ENCODE peak calls at places on chromosome 14, in five cellular contexts. I is CD4-positive, CD25-positive, alpha-beta regulatory T cell; D is thyroid gland; W is adrenal gland; C is CD8-positive, alpha-beta T cell. B is an unnamed sample. For H3K4me1, the result is how much of the 10 kb centered on the place peaks cover.

GRCh38 chr14:37172024-37172869 is at the start of gene SLC25A21:
- DNase-seq in W (peak), I (no peak), D (peak), C (no peak), B (no peak)

GRCh38 chr14:39015964-39016577 is 87.0 kb downstream of the SEC23A start:
- DNase-seq in C (no peak), I (no peak), D (no peak), W (no peak), B (no peak)

GRCh38 chr14:72049462-72049861 is 117.2 kb downstream of the RGS6 start:
- DNase-seq in C (no peak), W (no peak), D (no peak), I (peak), B (no peak)

GRCh38 chr14:104680806-104681688 is 8.4 kb upstream of the INF2 start:
- DNase-seq in D (no peak), W (peak), C (no peak), I (no peak), B (no peak)

GRCh38 chr14:90049390-90049789 is 12.4 kb upstream of the KCNK13 start:
- DNase-seq in I (no peak), C (no peak), D (no peak), W (no peak), B (no peak)

GRCh38 chr14:90239139-90239538 is 17.2 kb upstream of the PSMC1 start:
- DNase-seq in D (no peak), I (peak), W (no peak), C (no peak), B (no peak)

GRCh38 chr14:102601378-102601925 is 9.0 kb downstream of the RCOR1 start:
- DNase-seq in D (no peak), C (no peak), W (no peak), I (no peak), B (no peak)

GRCh38 chr14:104371031-104371430 is 208.5 kb upstream of the C14orf180 start:
- DNase-seq in D (no peak), W (no peak), C (no peak), I (no peak), B (no peak)

GRCh38 chr14:24279301-24280186 is 8.1 kb upstream of the RABGGTA start:
- DNase-seq in D (no peak), I (peak), C (peak), W (peak), B (no peak)

GRCh38 chr14:21206753-21207684 is 51.2 kb upstream of the OR5AU1 start:
- DNase-seq in I (no peak), W (no peak), C (no peak), D (no peak), B (no peak)

GRCh38 chr14:81682134-81682533 is 148.5 kb upstream of the SEL1L start:
- DNase-seq in C (no peak), D (no peak), W (no peak), I (no peak), B (no peak)

GRCh38 chr14:64801800-64802199 is 77.9 kb downstream of the SPTB start:
- DNase-seq in W (peak), C (no peak), I (peak), D (no peak), B (no peak)

GRCh38 chr14:35435177-35435576 is 30.6 kb upstream of the NFKBIA start:
- DNase-seq in C (no peak), I (no peak), D (no peak), W (no peak), B (no peak)

GRCh38 chr14:55451398-55451797 is 11.0 kb upstream of the TBPL2 start:
- DNase-seq in I (no peak), C (no peak), W (no peak), D (no peak), B (no peak)

GRCh38 chr14:104967414-104968152 is 10.6 kb downstream of the AHNAK2 start:
- DNase-seq in I (no peak), W (no peak), D (peak), C (no peak), B (no peak)

GRCh38 chr14:56216631-56217379 is 98.6 kb downstream of the PELI2 start:
- DNase-seq in W (peak), I (no peak), C (peak), D (peak), B (no peak)

GRCh38 chr14:101475468-101476257 is 85.6 kb upstream of the DIO3 start:
- DNase-seq in W (peak), D (no peak), I (no peak), C (no peak), B (no peak)

GRCh38 chr14:98984719-98985041 is 287.3 kb downstream of the BCL11B start:
- DNase-seq in I (peak), W (no peak), C (peak), D (peak), B (peak)

GRCh38 chr14:66085662-66086061 is 400.5 kb upstream of the CCDC196 start:
- DNase-seq in I (no peak), D (no peak), W (no peak), C (no peak), B (no peak)

GRCh38 chr14:39488600-39488999 is 56.4 kb upstream of the FBXO33 start:
- DNase-seq in C (no peak), I (no peak), W (no peak), D (no peak), B (no peak)

GRCh38 chr14:96519970-96520369 is 17.8 kb downstream of the PAPOLA start:
- DNase-seq in D (no peak), W (no peak), C (no peak), I (no peak), B (no peak)

GRCh38 chr14:67508973-67509372 is 20.5 kb upstream of the TMEM229B start:
- DNase-seq in I (no peak), C (no peak), D (no peak), W (no peak), B (no peak)

GRCh38 chr14:89351364-89351957 is 65.6 kb downstream of the FOXN3 start:
- DNase-seq in W (no peak), I (peak), D (no peak), C (peak), B (no peak)

GRCh38 chr14:92780444-92780843 is 13.7 kb upstream of the GOLGA5 start:
- DNase-seq in W (no peak), I (peak), D (no peak), C (no peak), B (no peak)

GRCh38 chr14:70086685-70087379 is 101.9 kb downstream of the SLC8A3 start:
- DNase-seq in I (peak), D (peak), C (no peak), W (peak), B (no peak)

GRCh38 chr14:21455592-21455911 is 371 bp downstream of the CHD8 start:
- DNase-seq in I (no peak), D (no peak), C (no peak), W (no peak), B (no peak)

GRCh38 chr14:96648506-96649326 is 146.5 kb downstream of the PAPOLA start:
- DNase-seq in W (no peak), C (no peak), D (no peak), I (no peak), B (no peak)

GRCh38 chr14:31271648-31272047 is 64.1 kb upstream of the HECTD1 start:
- DNase-seq in D (no peak), C (no peak), W (no peak), I (no peak), B (no peak)

GRCh38 chr14:44449694-44450093 is 57.4 kb downstream of the FSCB start:
- DNase-seq in W (no peak), I (no peak), C (no peak), D (no peak), B (no peak)

GRCh38 chr14:55739967-55740707 is 160.1 kb downstream of the KTN1 start:
- DNase-seq in I (no peak), D (peak), W (no peak), C (no peak), B (no peak)

GRCh38 chr14:104604461-104605449 is at the start of gene TMEM179:
- DNase-seq in I (no peak), C (no peak), D (peak), W (no peak), B (no peak)

GRCh38 chr14:92646952-92647461 is 101.4 kb downstream of the LGMN start:
- DNase-seq in W (no peak), I (no peak), D (no peak), C (no peak), B (no peak)

GRCh38 chr14:102986810-102987579 is 64.5 kb downstream of the AMN start:
- DNase-seq in W (no peak), I (no peak), D (no peak), C (no peak), B (no peak)

GRCh38 chr14:76834296-76834695 is 8.1 kb downstream of the LRRC74A start:
- DNase-seq in D (no peak), I (no peak), C (no peak), W (no peak), B (no peak)
- H3K4me1 ChIP-seq in D (under half), I (under half), C (under half), W (under half), B (under half)

DNA sequence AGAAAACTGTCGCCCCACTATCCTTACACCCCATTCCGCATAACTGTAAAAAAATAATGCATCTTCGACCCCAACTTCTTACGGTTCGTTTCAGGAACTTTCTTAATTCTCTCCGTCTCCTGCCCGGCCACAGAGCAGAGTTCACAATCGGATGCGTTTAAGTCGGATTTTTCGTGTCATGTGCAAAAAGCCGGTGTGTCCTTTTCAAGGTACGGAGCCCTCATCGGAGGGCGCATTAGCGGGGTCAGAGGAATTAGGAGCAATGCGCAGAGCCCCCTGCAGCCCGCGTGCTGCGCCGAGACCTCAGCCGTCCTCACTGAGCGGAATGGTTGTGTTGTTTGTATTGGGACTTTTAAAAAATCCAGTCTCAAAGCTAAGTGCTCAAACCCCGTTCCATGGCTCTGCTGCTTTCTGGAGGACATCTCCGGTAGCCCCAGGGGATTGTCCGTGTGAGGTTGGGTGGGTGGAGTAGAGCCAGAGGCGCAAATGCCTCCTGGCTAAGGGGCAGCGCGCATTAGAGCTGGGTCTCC is 3.8 kb upstream of the GSC start:
- DNase-seq in W (no peak), D (no peak), C (no peak), I (no peak), B (no peak)
- H3K4me3 ChIP-seq in W (no peak), D (no peak), C (no peak), I (no peak), B (no peak)

GRCh38 chr14:74289801-74290200 is 12.9 kb downstream of the ABCD4 start:
- DNase-seq in C (no peak), D (no peak), W (no peak), I (no peak), B (no peak)
- H3K4me1 ChIP-seq in C (under half), D (under half), W (under half), I (under half), B (under half)

GRCh38 chr14:68609012-68609411 is 183.9 kb downstream of the ZFP36L1 start:
- DNase-seq in I (no peak), D (no peak), W (no peak), C (no peak), B (no peak)
- H3K4me3 ChIP-seq in I (no peak), D (no peak), W (no peak), C (no peak), B (no peak)

GRCh38 chr14:75542585-75543091 is 20.4 kb downstream of the BATF start:
- DNase-seq in I (peak), W (peak), D (peak), C (peak), B (peak)
- H3K4me1 ChIP-seq in I (half or more), W (under half), D (under half), C (under half), B (half or more)

DNA sequence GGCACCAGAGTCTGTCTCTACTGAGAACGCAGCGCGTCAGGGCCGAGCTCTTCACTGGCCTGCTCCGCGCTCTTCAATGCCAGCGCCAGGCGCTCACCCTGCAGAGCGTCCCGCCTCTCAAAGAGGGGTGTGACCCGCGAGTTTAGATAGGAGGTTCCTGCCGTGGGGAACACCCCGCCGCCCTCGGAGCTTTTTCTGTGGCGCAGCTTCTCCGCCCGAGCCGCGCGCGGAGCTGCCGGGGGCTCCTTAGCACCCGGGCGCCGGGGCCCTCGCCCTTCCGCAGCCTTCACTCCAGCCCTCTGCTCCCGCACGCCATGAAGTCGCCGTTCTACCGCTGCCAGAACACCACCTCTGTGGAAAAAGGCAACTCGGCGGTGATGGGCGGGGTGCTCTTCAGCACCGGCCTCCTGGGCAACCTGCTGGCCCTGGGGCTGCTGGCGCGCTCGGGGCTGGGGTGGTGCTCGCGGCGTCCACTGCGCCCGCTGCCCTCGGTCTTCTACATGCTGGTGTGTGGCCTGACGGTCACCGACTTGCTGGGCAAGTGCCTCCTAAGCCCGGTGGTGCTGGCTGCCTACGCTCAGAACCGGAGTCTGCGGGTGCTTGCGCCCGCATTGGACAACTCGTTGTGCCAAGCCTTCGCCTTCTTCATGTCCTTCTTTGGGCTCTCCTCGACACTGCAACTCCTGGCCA is at the start of gene PTGDR:
- DNase-seq in C (peak), D (no peak), I (peak), W (no peak), B (peak)
- H3K4me3 ChIP-seq in C (peak), D (no peak), I (no peak), W (peak), B (peak)

DNA sequence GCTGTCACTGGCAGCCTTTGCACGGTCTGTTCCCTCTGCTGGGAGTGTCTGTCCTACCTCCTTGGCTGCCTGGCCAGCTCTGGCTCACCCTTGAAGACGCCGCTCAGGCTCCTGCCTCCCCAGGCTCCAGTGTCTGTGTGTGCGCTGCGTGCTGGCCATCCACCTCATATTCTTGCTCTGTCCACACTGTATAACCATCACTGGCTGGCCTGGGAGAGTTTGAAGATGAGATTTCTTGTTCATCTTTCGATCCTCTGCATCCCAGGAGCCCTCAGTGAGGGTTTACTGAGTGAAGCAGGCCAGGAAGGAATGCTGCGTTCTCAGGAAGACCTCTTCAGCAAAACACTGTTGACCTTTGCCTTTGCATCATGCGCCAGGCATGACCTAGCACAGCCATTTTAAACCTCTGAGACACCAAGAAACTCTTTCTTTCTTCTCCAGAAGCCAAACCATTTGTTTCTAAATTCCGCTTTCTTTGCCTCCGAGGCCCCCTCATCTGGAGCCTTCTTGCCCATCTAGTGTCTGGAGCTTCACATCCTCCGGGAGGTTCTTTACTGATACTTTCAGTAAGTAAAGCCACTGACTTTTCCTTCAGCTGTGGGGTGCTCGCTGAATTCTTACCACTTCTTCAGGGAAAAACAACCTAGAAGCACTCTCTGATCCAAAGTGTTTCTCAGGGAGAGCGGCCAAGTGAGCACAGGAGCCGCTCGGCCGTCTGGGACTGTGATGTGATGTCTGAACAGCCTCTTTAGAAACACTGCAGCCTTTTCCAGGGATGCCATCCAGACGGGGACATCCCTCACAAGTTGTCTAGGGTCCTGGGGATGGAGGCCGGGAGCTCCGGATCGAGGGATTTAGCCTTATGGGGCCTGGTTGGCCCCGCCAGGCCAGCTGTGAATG is 160.9 kb downstream of the ZFP36L1 start:
- DNase-seq in W (no peak), C (no peak), I (no peak), D (peak), B (no peak)
- H3K4me1 ChIP-seq in W (under half), C (under half), I (under half), D (half or more), B (under half)

GRCh38 chr14:23240661-23241060 is 2.9 kb downstream of the RNF212B start:
- DNase-seq in W (no peak), I (no peak), D (no peak), C (no peak), B (no peak)

GRCh38 chr14:23242076-23242475 is 4.3 kb downstream of the RNF212B start:
- DNase-seq in W (no peak), C (no peak), D (no peak), I (no peak), B (no peak)

DNA sequence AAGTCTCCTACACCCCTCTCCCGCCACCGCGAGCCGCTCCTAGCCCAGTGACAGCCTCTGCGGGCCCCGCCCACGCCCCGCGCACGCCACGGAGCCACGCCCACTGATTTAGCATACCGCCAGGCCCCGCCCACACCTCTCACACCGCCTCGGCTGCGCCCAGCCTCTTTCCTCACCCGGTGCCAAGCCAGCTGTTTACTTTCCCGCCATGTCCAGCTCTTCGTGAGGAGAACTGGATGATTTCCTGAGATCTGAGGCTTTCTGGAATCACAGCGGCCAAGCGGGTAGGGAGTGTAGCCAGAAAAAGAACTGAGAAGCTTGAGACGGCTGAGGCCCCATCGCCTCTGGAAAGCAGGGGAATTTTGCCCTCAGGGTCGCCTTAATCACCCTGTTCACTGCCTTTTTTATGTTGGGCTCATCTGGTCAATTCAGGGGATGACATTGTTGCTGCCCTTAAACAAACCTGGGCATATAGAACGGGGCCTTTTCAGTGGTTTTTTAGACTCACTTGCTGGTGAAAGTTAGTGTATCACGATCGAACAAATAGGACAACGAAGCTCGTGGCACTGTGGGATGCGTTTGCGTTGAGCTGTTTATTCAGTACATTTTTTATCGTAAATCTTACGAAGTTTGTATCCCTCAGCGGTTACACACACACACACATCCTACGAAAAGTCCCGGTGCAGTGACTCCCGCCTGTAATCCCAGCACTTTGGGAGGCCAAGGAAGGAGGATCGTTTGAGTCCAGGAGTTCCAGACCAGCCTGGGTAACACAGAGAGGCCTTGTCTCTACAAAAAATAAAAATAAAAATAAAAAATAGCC is at the start of gene RNF212B:
- DNase-seq in C (peak), W (peak), I (peak), D (peak), B (peak)
- H3K4me3 ChIP-seq in C (peak), W (peak), I (no peak), D (no peak), B (peak)

GRCh38 chr14:100400115-100400514 is 77.0 kb downstream of the SLC25A47 start:
- DNase-seq in D (no peak), I (no peak), W (no peak), C (no peak), B (no peak)
- H3K4me1 ChIP-seq in D (under half), I (under half), W (under half), C (under half), B (under half)